ENCODE peak calls at places on chromosomes 4 and X, in five cellular contexts. X is iPS DF 6.9, I is choroid plexus epithelial cell, B is upper lobe of right lung, V is cardiac muscle cell. Y is an unnamed sample.

GRCh38 chr4:66777097-66777496 is 768.2 kb downstream of the CENPC start:
- DNase-seq in B (no peak), X (no peak), V (no peak), I (no peak), Y (no peak)

GRCh38 chr4:90226734-90227133 is 99.5 kb downstream of the CCSER1 start:
- DNase-seq in V (no peak), X (no peak), B (no peak), I (peak), Y (no peak)

GRCh38 chrX:154051210-154051810 is 31.6 kb upstream of the IRAK1 start:
- DNase-seq in X (no peak), V (peak), B (no peak), I (peak), Y (peak)

GRCh38 chrX:52346462-52347165 is 22.2 kb upstream of the XAGE2 start:
- DNase-seq in I (peak), X (no peak), V (no peak), B (no peak), Y (no peak)

GRCh38 chr4:28225689-28226353 is 1365.2 kb downstream of the STIM2 start:
- DNase-seq in B (no peak), I (peak), X (no peak), V (peak), Y (no peak)

GRCh38 chr4:72997409-72997808 is 72.1 kb downstream of the COX18 start:
- DNase-seq in V (peak), I (peak), B (peak), X (no peak), Y (no peak)

GRCh38 chr4:42610941-42611340 is 46.0 kb downstream of the ATP8A1 start:
- DNase-seq in V (no peak), I (no peak), X (no peak), B (no peak), Y (no peak)

GRCh38 chrX:41308884-41309655 is 24.9 kb upstream of the DDX3X start:
- DNase-seq in V (no peak), X (no peak), B (no peak), I (no peak), Y (no peak)

GRCh38 chr4:122921971-122922876 is at the start of gene NUDT6:
- DNase-seq in V (peak), B (peak), X (peak), I (peak), Y (no peak)

GRCh38 chrX:78103001-78103634 is 930 bp upstream of the PGK1 start:
- DNase-seq in X (no peak), V (no peak), B (no peak), I (no peak), Y (no peak)

GRCh38 chr4:60344908-60345307 is 855.2 kb upstream of the ADGRL3 start:
- DNase-seq in I (no peak), B (no peak), V (no peak), X (no peak), Y (no peak)

GRCh38 chrX:122219226-122219625 is 964.9 kb upstream of the GRIA3 start:
- DNase-seq in V (no peak), B (no peak), X (no peak), I (peak), Y (no peak)

GRCh38 chr4:41359069-41359769 is 102.5 kb downstream of the UCHL1 start:
- DNase-seq in V (no peak), X (no peak), I (no peak), B (peak), Y (no peak)

GRCh38 chrX:1099146-1099770 is 113.2 kb downstream of the CRLF2 start:
- DNase-seq in B (no peak), I (no peak), V (no peak), X (no peak), Y (no peak)
- H3K4me3 ChIP-seq in B (no peak), I (no peak), V (no peak), X (no peak), Y (no peak)

DNA sequence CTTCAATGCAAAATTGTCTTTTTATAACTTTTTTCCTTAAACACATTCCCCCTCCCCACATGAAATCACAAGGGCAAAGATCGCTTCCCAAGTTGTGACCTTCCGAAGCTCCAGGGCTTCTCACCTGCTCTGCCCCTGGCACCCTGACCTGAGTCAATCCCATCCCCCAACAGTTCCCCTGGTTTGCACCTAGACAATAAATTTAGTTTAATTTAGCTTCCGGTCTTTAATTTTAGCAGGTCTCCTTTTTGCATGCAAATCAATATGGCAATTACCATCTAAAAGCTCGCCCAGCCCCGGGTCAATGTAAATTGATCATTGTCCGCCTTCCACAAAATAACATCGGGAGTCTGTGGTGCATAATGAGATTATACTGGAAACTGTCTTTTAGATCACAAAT is 6.8 kb downstream of the BCOR start:
- DNase-seq in V (no peak), B (no peak), I (no peak), X (no peak), Y (no peak)
- H3K4me3 ChIP-seq in V (peak), B (peak), I (no peak), X (peak), Y (no peak)

GRCh38 chr4:8592366-8593267 is at the start of gene CPZ:
- DNase-seq in B (no peak), V (peak), I (peak), X (no peak), Y (no peak)
- H3K4me3 ChIP-seq in B (peak), V (peak), I (peak), X (peak), Y (no peak)

GRCh38 chr4:85000343-85000742 is 33.9 kb upstream of the WDFY3 start:
- DNase-seq in I (no peak), B (no peak), V (no peak), X (no peak), Y (no peak)

GRCh38 chr4:85005865-85006377 is 39.4 kb upstream of the WDFY3 start:
- DNase-seq in V (peak), X (no peak), I (peak), B (no peak), Y (no peak)
- H3K4me3 ChIP-seq in V (no peak), X (no peak), I (no peak), B (no peak), Y (no peak)

DNA sequence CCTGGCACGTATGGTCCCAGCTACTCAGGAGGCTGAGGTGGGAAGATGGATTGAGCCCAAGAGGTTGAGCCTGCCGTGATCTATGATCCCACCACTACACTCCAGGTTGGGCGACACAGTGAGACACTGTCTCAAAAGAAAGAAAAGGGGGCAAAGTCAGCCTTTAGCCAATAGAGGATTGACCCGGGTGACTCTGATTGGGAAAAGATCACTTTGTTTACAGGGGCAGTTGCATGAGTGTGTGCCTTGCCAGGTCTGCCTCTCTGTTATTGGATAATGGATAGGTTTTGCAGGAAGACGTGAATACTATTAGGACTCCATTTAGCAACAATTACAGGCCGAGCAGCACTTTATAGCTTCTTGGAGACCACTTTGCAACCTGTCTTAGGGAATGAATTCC is 103.1 kb upstream of the PSAPL1 start:
- DNase-seq in I (no peak), B (no peak), V (no peak), X (no peak), Y (no peak)
- H3K4me3 ChIP-seq in I (no peak), B (no peak), V (no peak), X (no peak), Y (no peak)